ENCODE peak calls at places on chromosomes 12 and 14, in six cellular contexts. F is lower leg skin, K is lung, P is IMR-90, A is fibroblast of lung, N is A549. B is an unnamed sample.

GRCh38 chr14:32938719-32939253 is at the start of gene NPAS3:
- DNase-seq in P (no peak), K (no peak), N (no peak), A (peak), F (no peak), B (no peak)

GRCh38 chr14:53390008-53390407 is 236.9 kb upstream of the DDHD1 start:
- DNase-seq in P (no peak), A (no peak), K (no peak), F (no peak), N (no peak), B (no peak)

GRCh38 chr12:9135903-9136310 is 20.2 kb upstream of the A2M start:
- DNase-seq in K (no peak), A (no peak), F (no peak), N (no peak), P (no peak), B (no peak)

GRCh38 chr12:57592551-57593165 is 1.7 kb downstream of the PIP4K2C start:
- DNase-seq in F (no peak), A (peak), P (peak), K (no peak), N (no peak), B (no peak)

GRCh38 chr12:115259968-115260806 is 576.2 kb upstream of the TBX3 start:
- DNase-seq in F (no peak), A (no peak), K (peak), N (no peak), P (no peak), B (no peak)

GRCh38 chr14:70655110-70655826 is 13.6 kb downstream of the TTC9 start:
- DNase-seq in A (no peak), F (no peak), N (no peak), P (no peak), K (no peak), B (peak)

GRCh38 chr12:28998662-28999120 is 150.4 kb upstream of the FAR2 start:
- DNase-seq in K (no peak), A (peak), N (peak), F (no peak), P (peak), B (no peak)

GRCh38 chr14:100374891-100375272 is 51.7 kb downstream of the SLC25A47 start:
- DNase-seq in N (no peak), K (no peak), F (no peak), P (peak), A (no peak), B (no peak)

GRCh38 chr12:50933459-50934124 is 18.8 kb upstream of the HIGD1C start:
- DNase-seq in K (no peak), A (no peak), N (no peak), P (no peak), F (no peak), B (no peak)

GRCh38 chr12:40907115-40907521 is 214.9 kb downstream of the CNTN1 start:
- DNase-seq in K (no peak), N (peak), A (peak), P (peak), F (no peak), B (no peak)

GRCh38 chr14:22650960-22651521 is 6.9 kb upstream of the OR6J1 start:
- DNase-seq in K (no peak), N (no peak), A (peak), P (no peak), F (no peak), B (peak)

GRCh38 chr12:16788888-16789790 is 183.2 kb upstream of the LMO3 start:
- DNase-seq in P (no peak), A (no peak), F (no peak), K (no peak), N (no peak), B (no peak)

GRCh38 chr12:120965534-120966091 is 12.7 kb upstream of the HNF1A start:
- DNase-seq in N (no peak), A (no peak), F (no peak), P (no peak), K (no peak), B (no peak)

GRCh38 chr12:1811281-1811947 is 9.0 kb upstream of the LRTM2 start:
- DNase-seq in P (peak), K (no peak), N (no peak), F (no peak), A (peak), B (peak)

GRCh38 chr12:26109343-26109841 is 15.4 kb downstream of the BHLHE41 start:
- DNase-seq in P (peak), F (no peak), A (no peak), K (no peak), N (no peak), B (no peak)

GRCh38 chr14:104797112-104798044 is 1.8 kb upstream of the AKT1 start:
- DNase-seq in P (no peak), K (no peak), N (no peak), F (no peak), A (no peak), B (no peak)

GRCh38 chr12:24617471-24617870 is 331.4 kb downstream of the BCAT1 start:
- DNase-seq in K (no peak), A (peak), P (peak), F (no peak), N (no peak), B (no peak)

GRCh38 chr14:79659995-79660975 is 551.0 kb downstream of the DIO2 start:
- DNase-seq in F (no peak), K (no peak), N (no peak), A (no peak), P (no peak), B (no peak)

GRCh38 chr14:68797180-68797670 is 4.4 kb upstream of the ZFP36L1 start:
- DNase-seq in N (no peak), A (no peak), P (no peak), F (peak), K (no peak), B (no peak)

GRCh38 chr12:109560867-109561710 is 12.2 kb downstream of the MMAB start:
- DNase-seq in F (no peak), A (no peak), K (no peak), P (no peak), N (no peak), B (no peak)

GRCh38 chr14:87952307-87953094 is 40.5 kb downstream of the GALC start:
- DNase-seq in N (no peak), F (no peak), P (no peak), K (no peak), A (no peak), B (no peak)

GRCh38 chr12:63068857-63069442 is 82.1 kb downstream of the AVPR1A start:
- DNase-seq in K (no peak), A (peak), N (peak), P (peak), F (no peak), B (peak)

GRCh38 chr12:42977451-42978230 is 388.1 kb upstream of the PRICKLE1 start:
- DNase-seq in A (peak), P (peak), N (no peak), K (no peak), F (no peak), B (no peak)

GRCh38 chr12:104827587-104827986 is 130.5 kb downstream of the SLC41A2 start:
- DNase-seq in K (no peak), F (no peak), N (no peak), P (no peak), A (no peak), B (no peak)

GRCh38 chr12:104823985-104824441 is 134.1 kb downstream of the SLC41A2 start:
- DNase-seq in N (no peak), K (peak), A (no peak), F (peak), P (no peak), B (peak)

GRCh38 chr12:104828015-104828414 is 130.1 kb downstream of the SLC41A2 start:
- DNase-seq in K (no peak), F (no peak), N (no peak), A (no peak), P (no peak), B (no peak)

GRCh38 chr12:104825408-104825807 is 132.7 kb downstream of the SLC41A2 start:
- DNase-seq in A (no peak), K (no peak), F (no peak), P (peak), N (no peak), B (peak)
- TF ChIP-seq CTCF in A (peak), K (no peak), F (no peak), P (peak), N (peak), B (peak)

GRCh38 chr12:49020441-49020840 is 1.9 kb upstream of the PRKAG1 start:
- DNase-seq in N (no peak), A (no peak), K (no peak), F (no peak), P (no peak), B (no peak)

GRCh38 chr12:49018282-49019119 is at the start of gene PRKAG1:
- DNase-seq in F (peak), A (peak), P (peak), K (peak), N (peak), B (peak)

GRCh38 chr12:49021292-49021915 is 2.8 kb upstream of the PRKAG1 start:
- DNase-seq in N (no peak), F (no peak), K (no peak), A (no peak), P (no peak), B (no peak)

GRCh38 chr12:49019120-49019430 is 499 bp upstream of the PRKAG1 start:
- DNase-seq in K (no peak), P (no peak), A (no peak), N (no peak), F (no peak), B (no peak)

DNA sequence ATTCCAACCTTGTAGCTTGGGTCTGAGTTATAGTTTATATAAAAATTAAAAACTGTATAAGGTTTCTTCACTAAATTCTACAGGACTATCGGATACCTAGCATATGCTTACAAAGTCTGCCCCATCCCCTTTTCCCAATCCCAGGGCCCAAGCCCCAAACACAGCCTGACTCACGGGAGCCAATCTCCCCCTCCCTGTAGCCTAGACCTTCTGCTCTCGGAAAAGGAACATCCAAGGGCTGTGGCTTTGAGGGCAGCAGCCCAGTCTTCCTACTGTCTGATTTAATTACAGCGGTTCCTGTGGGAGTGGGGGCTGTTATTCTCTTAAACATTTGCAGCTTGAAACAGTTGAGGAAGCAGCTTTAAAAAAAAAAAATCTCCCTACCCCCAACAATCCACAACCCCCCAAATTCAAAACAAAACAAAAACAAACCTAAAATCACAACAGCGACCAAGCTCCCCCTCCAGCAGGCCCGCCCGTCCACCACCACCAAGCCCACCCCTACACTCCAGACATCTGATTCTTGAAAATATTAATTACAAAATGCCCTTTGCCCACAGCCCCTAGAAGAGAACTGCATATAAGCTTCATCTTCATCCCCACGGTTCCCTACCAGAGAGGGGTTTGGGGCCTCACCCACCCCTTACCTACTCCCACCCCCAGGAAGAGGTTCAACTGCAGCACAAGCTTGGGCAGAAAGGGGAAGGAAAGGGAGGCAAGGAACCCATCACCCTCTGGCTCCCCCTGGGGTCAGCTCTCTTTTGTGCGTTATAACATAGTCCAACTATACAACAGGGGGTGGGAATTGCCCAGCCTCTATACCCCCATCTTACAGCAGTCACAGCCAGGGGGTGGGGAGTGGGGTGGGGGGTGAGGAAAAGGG is 1.1 kb upstream of the PRKAG1 start:
- DNase-seq in A (peak), N (peak), P (peak), F (no peak), K (no peak), B (peak)
- TF ChIP-seq CTCF in A (peak), N (peak), P (peak), F (no peak), K (no peak), B (peak)

GRCh38 chr12:45745861-45746277 is 16.4 kb downstream of the ARID2 start:
- DNase-seq in F (no peak), N (no peak), P (peak), K (no peak), A (peak), B (no peak)
- TF ChIP-seq CTCF in F (no peak), N (peak), P (peak), K (no peak), A (no peak), B (no peak)

GRCh38 chr14:61607570-61608244 is 87.6 kb upstream of the HIF1A start:
- DNase-seq in K (no peak), P (no peak), F (no peak), A (no peak), N (no peak), B (no peak)
- TF ChIP-seq CTCF in K (no peak), P (no peak), F (no peak), A (no peak), N (no peak), B (no peak)